ENCODE peak calls at places on chromosomes 4 and X, in nine cellular contexts. One of them, this sample, is unnamed.

GRCh38 chr4:71453516-71453915 is 114.7 kb downstream of the SLC4A4 start:
- DNase-seq in suprapubic skin: no peak
- DNase-seq in astrocyte of the spinal cord: no peak
- DNase-seq in CD4-positive, CD25-positive, alpha-beta regulatory T cell: no peak
- DNase-seq in heart left ventricle: no peak
- DNase-seq in psoas muscle: no peak
- DNase-seq in astrocyte of the cerebellum: no peak
- DNase-seq in CD4-positive, alpha-beta memory T cell: no peak
- DNase-seq in adrenal gland: no peak
- DNase-seq in this sample: no peak

GRCh38 chrX:97057349-97057909 is 173.7 kb downstream of the RPA4 start:
- DNase-seq in suprapubic skin: no peak
- DNase-seq in astrocyte of the spinal cord: no peak
- DNase-seq in CD4-positive, CD25-positive, alpha-beta regulatory T cell: no peak
- DNase-seq in heart left ventricle: no peak
- DNase-seq in psoas muscle: no peak
- DNase-seq in astrocyte of the cerebellum: no peak
- DNase-seq in CD4-positive, alpha-beta memory T cell: no peak
- DNase-seq in adrenal gland: no peak
- DNase-seq in this sample: no peak

GRCh38 chr4:165440415-165440882 is 61.6 kb downstream of the CPE start:
- DNase-seq in suprapubic skin: no peak
- DNase-seq in astrocyte of the spinal cord: peak
- DNase-seq in CD4-positive, CD25-positive, alpha-beta regulatory T cell: no peak
- DNase-seq in heart left ventricle: no peak
- DNase-seq in psoas muscle: no peak
- DNase-seq in astrocyte of the cerebellum: peak
- DNase-seq in CD4-positive, alpha-beta memory T cell: no peak
- DNase-seq in adrenal gland: no peak
- DNase-seq in this sample: no peak

GRCh38 chrX:30793767-30794103 is 95.3 kb downstream of the TAB3 start:
- DNase-seq in suprapubic skin: no peak
- DNase-seq in astrocyte of the spinal cord: no peak
- DNase-seq in CD4-positive, CD25-positive, alpha-beta regulatory T cell: no peak
- DNase-seq in heart left ventricle: no peak
- DNase-seq in psoas muscle: no peak
- DNase-seq in astrocyte of the cerebellum: no peak
- DNase-seq in CD4-positive, alpha-beta memory T cell: no peak
- DNase-seq in adrenal gland: no peak
- DNase-seq in this sample: no peak

GRCh38 chrX:134418317-134419113 is 41.5 kb upstream of the HPRT1 start:
- DNase-seq in suprapubic skin: no peak
- DNase-seq in astrocyte of the spinal cord: no peak
- DNase-seq in CD4-positive, CD25-positive, alpha-beta regulatory T cell: no peak
- DNase-seq in heart left ventricle: no peak
- DNase-seq in psoas muscle: no peak
- DNase-seq in astrocyte of the cerebellum: no peak
- DNase-seq in CD4-positive, alpha-beta memory T cell: no peak
- DNase-seq in adrenal gland: peak
- DNase-seq in this sample: no peak

GRCh38 chr4:141375855-141376254 is 155.2 kb downstream of the ZNF330 start:
- DNase-seq in suprapubic skin: no peak
- DNase-seq in astrocyte of the spinal cord: peak
- DNase-seq in CD4-positive, CD25-positive, alpha-beta regulatory T cell: no peak
- DNase-seq in heart left ventricle: no peak
- DNase-seq in psoas muscle: no peak
- DNase-seq in astrocyte of the cerebellum: peak
- DNase-seq in CD4-positive, alpha-beta memory T cell: no peak
- DNase-seq in adrenal gland: peak
- DNase-seq in this sample: no peak

GRCh38 chrX:151488677-151489076 is 74.8 kb upstream of the PASD1 start:
- DNase-seq in suprapubic skin: no peak
- DNase-seq in astrocyte of the spinal cord: no peak
- DNase-seq in CD4-positive, CD25-positive, alpha-beta regulatory T cell: peak
- DNase-seq in heart left ventricle: no peak
- DNase-seq in psoas muscle: no peak
- DNase-seq in astrocyte of the cerebellum: no peak
- DNase-seq in CD4-positive, alpha-beta memory T cell: peak
- DNase-seq in adrenal gland: peak
- DNase-seq in this sample: no peak

GRCh38 chr4:156609421-156609820 is 362.2 kb downstream of the PDGFC start:
- DNase-seq in suprapubic skin: no peak
- DNase-seq in astrocyte of the spinal cord: no peak
- DNase-seq in CD4-positive, CD25-positive, alpha-beta regulatory T cell: no peak
- DNase-seq in heart left ventricle: no peak
- DNase-seq in psoas muscle: peak
- DNase-seq in astrocyte of the cerebellum: no peak
- DNase-seq in CD4-positive, alpha-beta memory T cell: no peak
- DNase-seq in adrenal gland: peak
- DNase-seq in this sample: peak

GRCh38 chr4:20320232-20320631 is 68.5 kb downstream of the SLIT2 start:
- DNase-seq in suprapubic skin: no peak
- DNase-seq in astrocyte of the spinal cord: no peak
- DNase-seq in CD4-positive, CD25-positive, alpha-beta regulatory T cell: no peak
- DNase-seq in heart left ventricle: no peak
- DNase-seq in psoas muscle: no peak
- DNase-seq in astrocyte of the cerebellum: no peak
- DNase-seq in CD4-positive, alpha-beta memory T cell: no peak
- DNase-seq in adrenal gland: no peak
- DNase-seq in this sample: no peak

GRCh38 chr4:185429660-185430059 is 3.9 kb upstream of the UFSP2 start:
- DNase-seq in suprapubic skin: no peak
- DNase-seq in astrocyte of the spinal cord: no peak
- DNase-seq in CD4-positive, CD25-positive, alpha-beta regulatory T cell: no peak
- DNase-seq in heart left ventricle: no peak
- DNase-seq in psoas muscle: no peak
- DNase-seq in astrocyte of the cerebellum: no peak
- DNase-seq in CD4-positive, alpha-beta memory T cell: no peak
- DNase-seq in adrenal gland: no peak
- DNase-seq in this sample: no peak

GRCh38 chr4:87353592-87353991 is 30.9 kb upstream of the HSD17B13 start:
- DNase-seq in suprapubic skin: no peak
- DNase-seq in astrocyte of the spinal cord: peak
- DNase-seq in CD4-positive, CD25-positive, alpha-beta regulatory T cell: peak
- DNase-seq in heart left ventricle: peak
- DNase-seq in psoas muscle: peak
- DNase-seq in astrocyte of the cerebellum: peak
- DNase-seq in CD4-positive, alpha-beta memory T cell: peak
- DNase-seq in adrenal gland: peak
- DNase-seq in this sample: no peak

GRCh38 chr4:7396186-7396585 is 38.5 kb downstream of the PSAPL1 start:
- DNase-seq in suprapubic skin: peak
- DNase-seq in astrocyte of the spinal cord: no peak
- DNase-seq in CD4-positive, CD25-positive, alpha-beta regulatory T cell: no peak
- DNase-seq in heart left ventricle: no peak
- DNase-seq in psoas muscle: no peak
- DNase-seq in astrocyte of the cerebellum: no peak
- DNase-seq in CD4-positive, alpha-beta memory T cell: no peak
- DNase-seq in adrenal gland: no peak
- DNase-seq in this sample: peak

GRCh38 chr4:140095694-140096482 is 58.1 kb downstream of the MAML3 start:
- DNase-seq in suprapubic skin: no peak
- DNase-seq in astrocyte of the spinal cord: peak
- DNase-seq in CD4-positive, CD25-positive, alpha-beta regulatory T cell: peak
- DNase-seq in heart left ventricle: peak
- DNase-seq in psoas muscle: no peak
- DNase-seq in astrocyte of the cerebellum: peak
- DNase-seq in CD4-positive, alpha-beta memory T cell: peak
- DNase-seq in adrenal gland: peak
- DNase-seq in this sample: no peak

GRCh38 chr4:38957947-38958346 is 74.3 kb downstream of the TMEM156 start:
- DNase-seq in suprapubic skin: no peak
- DNase-seq in astrocyte of the spinal cord: no peak
- DNase-seq in CD4-positive, CD25-positive, alpha-beta regulatory T cell: no peak
- DNase-seq in heart left ventricle: no peak
- DNase-seq in psoas muscle: no peak
- DNase-seq in astrocyte of the cerebellum: no peak
- DNase-seq in CD4-positive, alpha-beta memory T cell: no peak
- DNase-seq in adrenal gland: no peak
- DNase-seq in this sample: no peak

GRCh38 chr4:159238631-159239030 is 135.8 kb downstream of the RAPGEF2 start:
- DNase-seq in suprapubic skin: no peak
- DNase-seq in astrocyte of the spinal cord: peak
- DNase-seq in CD4-positive, CD25-positive, alpha-beta regulatory T cell: no peak
- DNase-seq in heart left ventricle: no peak
- DNase-seq in psoas muscle: no peak
- DNase-seq in astrocyte of the cerebellum: no peak
- DNase-seq in CD4-positive, alpha-beta memory T cell: no peak
- DNase-seq in adrenal gland: no peak
- DNase-seq in this sample: no peak

GRCh38 chrX:68196939-68197791 is 236.1 kb downstream of the OPHN1 start:
- DNase-seq in suprapubic skin: no peak
- DNase-seq in astrocyte of the spinal cord: peak
- DNase-seq in CD4-positive, CD25-positive, alpha-beta regulatory T cell: peak
- DNase-seq in heart left ventricle: peak
- DNase-seq in psoas muscle: no peak
- DNase-seq in astrocyte of the cerebellum: peak
- DNase-seq in CD4-positive, alpha-beta memory T cell: peak
- DNase-seq in adrenal gland: peak
- DNase-seq in this sample: no peak

GRCh38 chr4:120056249-120056648 is 10.4 kb downstream of the MAD2L1 start:
- DNase-seq in suprapubic skin: no peak
- DNase-seq in astrocyte of the spinal cord: peak
- DNase-seq in CD4-positive, CD25-positive, alpha-beta regulatory T cell: no peak
- DNase-seq in heart left ventricle: no peak
- DNase-seq in psoas muscle: no peak
- DNase-seq in astrocyte of the cerebellum: no peak
- DNase-seq in CD4-positive, alpha-beta memory T cell: no peak
- DNase-seq in adrenal gland: no peak
- DNase-seq in this sample: no peak

DNA sequence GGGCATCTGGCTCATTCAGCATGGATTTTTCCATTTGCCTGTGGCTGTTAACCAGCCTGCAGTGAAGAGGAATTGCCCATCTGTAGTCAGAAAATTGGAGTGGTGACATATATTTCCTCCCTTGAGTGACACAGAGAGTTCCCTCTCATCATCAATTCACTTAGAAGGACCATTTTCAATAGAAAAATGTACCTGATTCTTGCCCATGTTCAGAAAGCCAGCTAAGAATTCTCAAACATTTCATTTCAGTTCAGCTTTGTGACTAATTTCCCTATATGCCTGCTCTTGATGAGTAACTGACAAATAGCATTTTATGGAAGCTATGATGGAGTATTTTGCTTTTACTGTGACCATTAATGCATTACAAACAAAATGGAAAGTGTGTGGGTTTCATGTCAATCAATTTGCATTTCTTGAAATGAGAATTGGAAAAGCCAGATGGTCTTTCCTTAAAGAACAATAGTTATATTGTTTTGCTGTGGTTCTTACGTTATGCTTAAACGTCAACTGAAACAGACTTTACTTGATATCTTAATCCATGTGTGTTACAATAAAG is 155.9 kb downstream of the NWD2 start:
- DNase-seq in suprapubic skin: no peak
- DNase-seq in astrocyte of the spinal cord: no peak
- DNase-seq in CD4-positive, CD25-positive, alpha-beta regulatory T cell: no peak
- DNase-seq in heart left ventricle: no peak
- DNase-seq in psoas muscle: no peak
- DNase-seq in astrocyte of the cerebellum: no peak
- DNase-seq in CD4-positive, alpha-beta memory T cell: no peak
- DNase-seq in adrenal gland: no peak
- DNase-seq in this sample: no peak
- H3K4me3 ChIP-seq in suprapubic skin: no peak
- H3K4me3 ChIP-seq in astrocyte of the spinal cord: no peak
- H3K4me3 ChIP-seq in CD4-positive, CD25-positive, alpha-beta regulatory T cell: no peak
- H3K4me3 ChIP-seq in heart left ventricle: no peak
- H3K4me3 ChIP-seq in psoas muscle: no peak
- H3K4me3 ChIP-seq in astrocyte of the cerebellum: no peak
- H3K4me3 ChIP-seq in CD4-positive, alpha-beta memory T cell: no peak
- H3K4me3 ChIP-seq in adrenal gland: no peak
- H3K4me3 ChIP-seq in this sample: no peak

DNA sequence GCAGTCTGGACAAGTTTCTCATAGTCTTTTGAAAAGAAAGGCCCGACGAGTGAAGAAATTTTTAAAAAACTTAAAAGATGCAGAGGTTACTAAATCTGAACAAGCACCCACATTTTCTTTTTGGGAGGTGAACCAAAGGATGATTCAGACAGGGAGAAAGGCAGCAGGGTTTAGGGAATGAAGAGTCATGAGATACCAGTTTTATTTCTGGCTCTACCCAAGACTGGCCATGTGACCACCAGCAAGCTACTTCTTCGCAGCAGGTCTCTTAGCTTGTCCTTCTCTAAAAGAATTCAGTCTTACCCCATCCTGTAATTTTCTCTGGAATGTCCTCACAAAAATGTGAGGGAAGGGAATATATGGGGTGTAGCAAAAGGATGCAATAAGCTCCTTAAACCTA is 37.6 kb downstream of the AMOT start:
- DNase-seq in suprapubic skin: no peak
- DNase-seq in astrocyte of the spinal cord: no peak
- DNase-seq in CD4-positive, CD25-positive, alpha-beta regulatory T cell: no peak
- DNase-seq in heart left ventricle: no peak
- DNase-seq in psoas muscle: no peak
- DNase-seq in astrocyte of the cerebellum: no peak
- DNase-seq in CD4-positive, alpha-beta memory T cell: no peak
- DNase-seq in adrenal gland: no peak
- DNase-seq in this sample: no peak
- H3K4me3 ChIP-seq in suprapubic skin: no peak
- H3K4me3 ChIP-seq in astrocyte of the spinal cord: no peak
- H3K4me3 ChIP-seq in CD4-positive, CD25-positive, alpha-beta regulatory T cell: no peak
- H3K4me3 ChIP-seq in heart left ventricle: no peak
- H3K4me3 ChIP-seq in psoas muscle: no peak
- H3K4me3 ChIP-seq in astrocyte of the cerebellum: no peak
- H3K4me3 ChIP-seq in CD4-positive, alpha-beta memory T cell: no peak
- H3K4me3 ChIP-seq in adrenal gland: no peak
- H3K4me3 ChIP-seq in this sample: no peak

DNA sequence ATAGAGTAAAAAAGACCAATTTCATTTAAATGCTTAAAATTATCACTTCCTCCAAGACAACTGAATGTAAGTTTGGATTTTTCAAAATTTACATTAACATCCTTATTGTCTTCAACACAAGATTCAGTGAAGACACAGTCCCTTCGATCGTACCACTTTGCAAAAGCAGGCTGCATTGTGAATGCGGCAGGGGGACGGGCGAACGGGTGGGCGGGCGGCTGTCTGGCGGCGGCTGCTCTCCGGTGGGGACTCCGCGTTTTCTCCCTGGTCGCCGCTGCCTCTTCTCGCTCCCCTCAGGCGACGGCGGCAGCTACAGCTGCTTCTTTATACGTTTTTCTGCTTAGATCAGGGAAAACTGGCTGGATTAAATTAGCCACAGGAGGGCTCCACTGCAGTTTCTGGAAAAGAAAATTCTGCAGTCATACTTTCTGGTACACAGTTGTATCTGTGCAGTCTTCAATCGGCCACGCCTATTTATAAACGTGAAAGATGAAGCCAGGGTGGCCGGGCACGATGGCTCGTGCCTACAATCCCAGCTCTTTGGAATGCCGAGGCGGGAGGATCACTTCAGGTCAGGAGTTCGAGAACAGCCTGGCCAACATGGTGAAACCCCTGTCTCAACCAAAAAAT is 33.9 kb upstream of the HPF1 start:
- DNase-seq in suprapubic skin: no peak
- DNase-seq in astrocyte of the spinal cord: peak
- DNase-seq in CD4-positive, CD25-positive, alpha-beta regulatory T cell: no peak
- DNase-seq in heart left ventricle: peak
- DNase-seq in psoas muscle: peak
- DNase-seq in astrocyte of the cerebellum: peak
- DNase-seq in CD4-positive, alpha-beta memory T cell: no peak
- DNase-seq in adrenal gland: peak
- DNase-seq in this sample: no peak
- H3K4me3 ChIP-seq in suprapubic skin: peak
- H3K4me3 ChIP-seq in astrocyte of the spinal cord: peak
- H3K4me3 ChIP-seq in CD4-positive, CD25-positive, alpha-beta regulatory T cell: no peak
- H3K4me3 ChIP-seq in heart left ventricle: peak
- H3K4me3 ChIP-seq in psoas muscle: peak
- H3K4me3 ChIP-seq in astrocyte of the cerebellum: peak
- H3K4me3 ChIP-seq in CD4-positive, alpha-beta memory T cell: no peak
- H3K4me3 ChIP-seq in adrenal gland: peak
- H3K4me3 ChIP-seq in this sample: no peak

GRCh38 chr4:930827-931193 is 1.3 kb downstream of the GAK start:
- DNase-seq in suprapubic skin: peak
- DNase-seq in astrocyte of the spinal cord: no peak
- DNase-seq in CD4-positive, CD25-positive, alpha-beta regulatory T cell: no peak
- DNase-seq in heart left ventricle: no peak
- DNase-seq in psoas muscle: no peak
- DNase-seq in astrocyte of the cerebellum: no peak
- DNase-seq in CD4-positive, alpha-beta memory T cell: no peak
- DNase-seq in adrenal gland: no peak
- DNase-seq in this sample: no peak
- H3K4me3 ChIP-seq in suprapubic skin: peak
- H3K4me3 ChIP-seq in astrocyte of the spinal cord: peak
- H3K4me3 ChIP-seq in CD4-positive, CD25-positive, alpha-beta regulatory T cell: peak
- H3K4me3 ChIP-seq in heart left ventricle: peak
- H3K4me3 ChIP-seq in psoas muscle: peak
- H3K4me3 ChIP-seq in astrocyte of the cerebellum: peak
- H3K4me3 ChIP-seq in CD4-positive, alpha-beta memory T cell: peak
- H3K4me3 ChIP-seq in adrenal gland: peak
- H3K4me3 ChIP-seq in this sample: peak